ENCODE peak calls at places on chromosomes 3 and 15, in eight cellular contexts. S is transverse colon, X is spleen, V is H1, Z is breast epithelium, L is HCT116, U is esophagus muscularis mucosa, G is suprapubic skin. F is an unnamed sample. For H3K4me1, the result is how much of the 10 kb centered on the place peaks cover.

GRCh38 chr3:119175869-119176756 is 2.7 kb downstream of the UPK1B start:
- DNase-seq in S (peak), X (no peak), V (no peak), Z (no peak), L (no peak), U (no peak), G (no peak), F (no peak)

GRCh38 chr3:179410317-179410716 is 41.0 kb downstream of the GNB4 start:
- DNase-seq in S (no peak), X (no peak), V (no peak), Z (no peak), L (no peak), U (no peak), G (no peak), F (no peak)

GRCh38 chr3:149368850-149369497 is 8.5 kb downstream of the TM4SF1 start:
- DNase-seq in S (no peak), X (no peak), V (no peak), Z (no peak), L (no peak), U (no peak), G (no peak), F (no peak)

GRCh38 chr3:127859706-127860105 is 37.4 kb upstream of the MGLL start:
- DNase-seq in S (no peak), X (no peak), V (no peak), Z (no peak), L (no peak), U (no peak), G (no peak), F (no peak)

GRCh38 chr3:56342475-56342874 is 125.8 kb downstream of the ERC2 start:
- DNase-seq in S (no peak), X (no peak), V (no peak), Z (no peak), L (no peak), U (no peak), G (no peak), F (no peak)

GRCh38 chr3:173275740-173276139 is 121.8 kb upstream of the NLGN1 start:
- DNase-seq in S (no peak), X (no peak), V (no peak), Z (no peak), L (peak), U (no peak), G (no peak), F (no peak)

GRCh38 chr3:84209473-84209872 is 749.3 kb upstream of the CADM2 start:
- DNase-seq in S (no peak), X (no peak), V (no peak), Z (no peak), L (no peak), U (no peak), G (no peak), F (no peak)

GRCh38 chr3:124833710-124834332 is 53.3 kb downstream of the ITGB5 start:
- DNase-seq in S (no peak), X (no peak), V (no peak), Z (no peak), L (no peak), U (no peak), G (no peak), F (no peak)

GRCh38 chr3:86563358-86563970 is 427.5 kb downstream of the VGLL3 start:
- DNase-seq in S (no peak), X (no peak), V (no peak), Z (no peak), L (peak), U (no peak), G (no peak), F (no peak)

GRCh38 chr3:133448478-133449122 is 48.7 kb downstream of the BFSP2 start:
- DNase-seq in S (peak), X (peak), V (no peak), Z (no peak), L (no peak), U (no peak), G (no peak), F (no peak)

GRCh38 chr3:52779411-52780297 is 2.3 kb downstream of the ITIH1 start:
- DNase-seq in S (no peak), X (peak), V (no peak), Z (no peak), L (no peak), U (peak), G (no peak), F (peak)

DNA sequence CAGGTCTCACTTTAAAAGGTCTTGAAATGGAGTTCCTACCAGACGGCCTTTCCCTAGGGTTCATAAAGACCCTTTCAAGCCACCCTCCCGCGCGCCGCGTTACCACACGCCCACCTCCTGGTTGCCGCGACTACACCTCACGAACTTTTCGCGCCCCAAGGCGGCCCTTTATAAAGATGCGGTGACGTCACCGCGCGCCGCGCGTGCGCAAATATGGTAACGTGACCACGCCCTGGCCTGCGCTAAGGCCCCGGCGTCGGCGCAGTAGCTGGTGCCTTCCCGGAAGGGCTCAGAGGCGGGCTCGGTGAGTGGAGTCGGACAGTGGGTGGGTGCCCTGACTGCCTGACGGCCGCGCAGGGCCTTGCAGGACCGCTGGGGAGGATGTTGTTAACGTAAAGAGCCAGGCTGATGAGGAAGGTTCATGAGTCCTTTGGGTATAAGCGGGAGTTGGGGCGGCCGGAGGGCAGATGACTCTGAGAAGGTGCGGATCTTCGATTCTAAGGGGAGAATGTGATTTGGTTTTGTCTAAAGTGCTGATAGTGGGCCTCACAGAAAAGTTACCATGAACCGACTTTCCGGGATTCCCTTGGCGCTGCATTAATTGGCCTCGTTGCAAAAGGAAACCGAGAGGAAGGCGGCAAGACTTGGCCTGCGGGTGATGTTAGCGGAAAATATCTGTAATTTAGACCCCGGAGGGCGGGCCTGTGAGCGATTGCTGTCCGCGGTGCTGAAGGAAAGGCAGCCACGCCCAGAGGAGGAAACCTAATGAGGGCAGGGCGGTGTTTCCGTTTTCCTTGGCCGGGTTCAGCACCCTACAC is 54.4 kb downstream of the FEZF2 start:
- DNase-seq in S (peak), X (peak), V (peak), Z (peak), L (no peak), U (peak), G (peak), F (peak)
- TF ChIP-seq CTCF in S (no peak), X (no peak), V (no peak), Z (no peak), L (no peak), U (no peak), G (no peak), F (no peak)

GRCh38 chr3:193730976-193731375 is 138.0 kb downstream of the OPA1 start:
- DNase-seq in S (no peak), X (no peak), V (no peak), Z (no peak), L (no peak), U (peak), G (no peak), F (no peak)
- H3K4me1 ChIP-seq in S (under half), X (under half), V (under half), Z (under half), L (under half), U (under half), G (under half), F (under half)

DNA sequence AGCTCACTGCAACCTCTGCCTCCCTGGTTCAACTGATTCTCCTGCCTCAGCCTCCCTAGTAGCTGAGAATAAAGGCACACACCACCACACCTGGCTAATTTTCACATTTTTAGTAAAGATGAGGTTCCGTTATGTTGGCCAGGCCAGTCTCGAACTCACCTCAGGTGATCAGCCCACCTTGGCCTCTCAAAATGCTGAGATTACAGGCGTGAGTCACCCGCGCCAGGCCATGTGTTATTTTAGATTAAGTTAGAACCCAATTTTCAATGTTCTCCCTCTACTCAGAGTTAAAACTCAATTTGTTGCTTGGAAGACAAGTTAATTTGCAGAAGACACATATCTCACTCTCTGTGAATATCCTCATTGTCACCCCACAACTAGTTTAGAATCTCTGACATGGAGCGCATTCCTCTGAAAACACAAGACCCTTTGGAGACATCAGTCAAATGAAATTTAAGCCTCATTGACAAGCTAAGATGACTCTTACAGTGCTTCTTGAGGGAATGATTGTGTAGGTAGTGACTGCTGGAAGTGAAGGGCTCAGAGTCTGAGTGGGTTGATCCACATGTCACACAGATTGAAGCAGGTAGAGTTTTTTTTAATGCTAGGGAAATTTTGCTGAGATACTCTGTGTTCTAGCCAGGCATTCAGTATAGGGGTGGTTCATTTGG is 60.6 kb upstream of the FRMD4B start:
- DNase-seq in S (no peak), X (no peak), V (no peak), Z (no peak), L (no peak), U (no peak), G (no peak), F (no peak)
- TF ChIP-seq POLR2AphosphoS5 in S (no peak), X (no peak), V (no peak), Z (no peak), L (no peak), U (no peak), G (no peak), F (no peak)

GRCh38 chr3:120559228-120560061 is 36.7 kb upstream of the NDUFB4 start:
- DNase-seq in S (peak), X (peak), V (no peak), Z (no peak), L (peak), U (no peak), G (no peak), F (no peak)
- TF ChIP-seq CTCF in S (peak), X (peak), V (no peak), Z (no peak), L (no peak), U (no peak), G (no peak), F (no peak)

GRCh38 chr3:61009025-61009424 is 242.2 kb downstream of the FHIT start:
- DNase-seq in S (no peak), X (peak), V (no peak), Z (no peak), L (no peak), U (no peak), G (no peak), F (no peak)

GRCh38 chr3:61008168-61008737 is 243.0 kb downstream of the FHIT start:
- DNase-seq in S (no peak), X (no peak), V (no peak), Z (no peak), L (no peak), U (no peak), G (no peak), F (no peak)

DNA sequence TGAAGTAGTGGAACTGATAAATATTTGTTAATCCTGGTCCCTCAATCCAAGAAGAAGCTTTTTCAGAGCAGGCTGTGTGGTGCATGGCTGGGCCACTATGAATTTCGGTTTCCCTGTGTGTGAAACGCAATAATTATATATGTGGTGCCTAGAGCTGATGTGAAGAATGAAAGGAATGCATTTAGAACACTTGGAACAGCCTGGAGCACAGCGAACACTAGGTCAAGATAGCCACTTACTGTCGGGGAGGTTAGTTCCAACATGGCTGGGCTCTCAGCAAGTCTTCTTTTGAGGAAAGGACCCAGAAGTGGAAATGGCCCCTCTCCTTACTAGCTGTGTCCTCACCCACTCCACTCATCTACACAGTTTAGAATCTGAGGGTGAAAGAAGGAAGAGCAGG is 245.7 kb downstream of the FHIT start:
- DNase-seq in S (no peak), X (no peak), V (no peak), Z (no peak), L (no peak), U (no peak), G (no peak), F (no peak)
- H3K4me1 ChIP-seq in S (under half), X (under half), V (under half), Z (under half), L (under half), U (under half), G (under half), F (under half)

GRCh38 chr15:90931737-90932659 is at the start of gene HDDC3:
- DNase-seq in S (peak), X (peak), V (no peak), Z (peak), L (peak), U (peak), G (peak), F (peak)
- TF ChIP-seq POLR2AphosphoS5 in S (peak), X (peak), V (peak), Z (peak), L (peak), U (peak), G (no peak), F (peak)

GRCh38 chr3:12900885-12901411 is 59.6 kb upstream of the RPL32 start:
- DNase-seq in S (no peak), X (peak), V (no peak), Z (no peak), L (no peak), U (no peak), G (no peak), F (no peak)

GRCh38 chr3:12903881-12904280 is 62.5 kb upstream of the RPL32 start:
- DNase-seq in S (no peak), X (peak), V (no peak), Z (no peak), L (no peak), U (no peak), G (no peak), F (no peak)

GRCh38 chr3:12903000-12903800 is 61.8 kb upstream of the RPL32 start:
- DNase-seq in S (no peak), X (peak), V (no peak), Z (no peak), L (no peak), U (no peak), G (no peak), F (no peak)

GRCh38 chr3:12902181-12902999 is 61.0 kb upstream of the RPL32 start:
- DNase-seq in S (no peak), X (peak), V (no peak), Z (no peak), L (no peak), U (no peak), G (no peak), F (no peak)

DNA sequence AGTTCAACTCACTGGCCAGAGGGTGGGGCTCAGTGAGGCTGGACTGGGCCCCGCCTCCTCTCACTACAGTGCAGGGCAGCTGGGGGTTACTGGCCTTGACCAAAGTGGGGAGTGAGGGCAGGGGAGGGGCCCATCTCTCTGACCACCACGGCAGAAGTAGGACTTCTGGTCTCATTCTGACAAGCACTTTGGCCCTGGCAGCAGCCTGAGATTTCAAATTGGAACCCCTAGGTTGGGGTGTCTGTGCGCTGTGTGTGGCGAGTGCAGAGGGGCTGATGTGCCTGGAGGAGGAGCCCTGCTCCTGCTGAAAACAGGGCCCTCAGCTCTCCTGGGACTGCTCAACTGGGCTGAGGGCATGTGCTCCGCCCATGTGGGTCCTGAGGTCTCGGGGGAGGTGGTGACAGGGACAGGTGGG is 60.3 kb upstream of the RPL32 start:
- DNase-seq in S (no peak), X (peak), V (no peak), Z (no peak), L (no peak), U (no peak), G (no peak), F (no peak)
- TF ChIP-seq CTCF in S (no peak), X (no peak), V (peak), Z (no peak), L (peak), U (no peak), G (no peak), F (no peak)

DNA sequence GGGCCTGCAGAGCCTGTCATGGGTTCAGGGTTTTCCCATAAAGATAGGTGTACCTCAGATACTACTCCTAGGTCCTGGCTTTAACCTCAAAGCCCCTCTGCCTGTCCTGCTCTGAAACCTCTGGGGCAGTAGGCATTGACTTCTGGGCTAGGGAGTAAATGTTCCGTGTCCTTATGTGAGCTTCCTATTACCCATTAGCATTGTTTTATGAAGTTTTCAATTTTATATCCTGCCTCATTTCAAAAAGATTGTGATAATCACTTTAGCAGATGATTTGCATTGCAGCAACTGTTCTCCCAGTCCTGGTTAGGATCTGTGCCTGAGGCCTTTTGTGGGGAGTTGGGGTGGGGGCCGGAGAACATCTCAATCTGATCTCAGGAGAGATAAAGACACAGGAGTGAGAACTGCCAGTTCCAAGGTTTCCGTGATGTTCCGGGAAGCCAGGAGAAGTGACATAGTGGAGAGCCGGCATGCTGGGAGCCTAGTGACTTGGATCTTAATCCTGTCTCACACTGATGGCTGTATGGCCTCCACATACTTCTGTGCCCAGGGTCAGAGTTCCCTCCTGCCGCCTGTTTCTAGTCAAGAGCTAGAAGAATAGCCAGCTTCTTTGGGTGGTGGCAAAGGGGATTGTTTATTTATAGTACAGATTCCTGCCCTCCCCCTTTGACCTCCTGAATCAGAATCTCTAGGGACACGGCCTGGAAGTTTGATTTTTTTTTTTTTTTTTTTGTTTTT is 10.6 kb downstream of the TPM1 start:
- DNase-seq in S (peak), X (no peak), V (no peak), Z (peak), L (no peak), U (no peak), G (peak), F (no peak)
- H3K4me1 ChIP-seq in S (half or more), X (half or more), V (under half), Z (under half), L (under half), U (half or more), G (half or more), F (half or more)

DNA sequence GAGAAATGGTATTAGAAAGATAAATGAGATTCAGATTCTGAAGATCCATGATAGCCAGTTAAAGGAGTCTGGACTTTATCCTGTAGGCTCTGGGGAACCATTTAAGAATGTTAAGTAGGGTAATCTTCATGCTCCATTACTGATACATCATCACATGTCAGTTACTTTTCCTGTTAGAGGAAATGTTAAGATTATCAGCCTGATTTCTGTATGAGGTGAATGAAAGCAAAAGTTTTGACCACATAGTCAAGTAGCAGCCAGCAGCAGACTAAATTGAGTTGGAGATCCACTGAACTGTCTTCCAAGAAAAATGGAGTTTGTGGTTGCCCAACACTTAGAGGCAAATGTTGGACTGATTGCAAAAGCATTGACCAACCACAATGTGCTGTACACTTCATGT is 4.7 kb upstream of the COPB2 start:
- DNase-seq in S (no peak), X (no peak), V (no peak), Z (no peak), L (no peak), U (no peak), G (no peak), F (no peak)
- TF ChIP-seq POLR2AphosphoS5 in S (no peak), X (no peak), V (no peak), Z (no peak), L (no peak), U (no peak), G (no peak), F (no peak)